ENCODE peak calls at places on chromosomes 2 and 18, in four cellular contexts. O is C1 segment of cervical spinal cord, X is psoas muscle, Z is neuronal stem cell. B is an unnamed sample.

GRCh38 chr2:176830362-176830761 is 382.2 kb upstream of the HNRNPA3 start:
- DNase-seq in O (no peak), X (no peak), Z (peak), B (no peak)

GRCh38 chr2:9941196-9941995 is 10.1 kb upstream of the GRHL1 start:
- DNase-seq in O (no peak), X (no peak), Z (no peak), B (peak)

GRCh38 chr18:13379062-13379800 is 160.7 kb downstream of the LDLRAD4 start:
- DNase-seq in O (peak), X (no peak), Z (no peak), B (no peak)

GRCh38 chr18:68298340-68298739 is 416.6 kb downstream of the TMX3 start:
- DNase-seq in O (no peak), X (no peak), Z (no peak), B (no peak)

GRCh38 chr18:44693030-44693784 is 12.5 kb downstream of the SETBP1 start:
- DNase-seq in O (no peak), X (no peak), Z (no peak), B (no peak)

GRCh38 chr2:68282814-68283812 is 30.8 kb upstream of the PPP3R1 start:
- DNase-seq in O (peak), X (no peak), Z (no peak), B (peak)

GRCh38 chr18:45935591-45936335 is 31.4 kb downstream of the EPG5 start:
- DNase-seq in O (no peak), X (no peak), Z (no peak), B (no peak)

GRCh38 chr2:157898591-157898996 is 22.5 kb upstream of the ACVR1 start:
- DNase-seq in O (no peak), X (no peak), Z (no peak), B (peak)

GRCh38 chr18:34956663-34957062 is 84.5 kb upstream of the MAPRE2 start:
- DNase-seq in O (no peak), X (no peak), Z (no peak), B (peak)